ENCODE peak calls at places on chromosomes 5 and 9, in seven cellular contexts. R is sigmoid colon, A is transverse colon, K is suprapubic skin, V is uterus, U is HCT116, B is ovary. O is an unnamed sample.

GRCh38 chr5:181190711-181191525 is 14.1 kb downstream of the TRIM7 start:
- DNase-seq in R (peak; percentile 75), K (peak; percentile 79), U (no peak), A (peak; percentile 57), V (peak; percentile 61), B (peak; percentile 40), O (peak; percentile 91)

GRCh38 chr5:96651047-96651446 is 11.1 kb upstream of the CAST start:
- DNase-seq in R (no peak), A (no peak), V (no peak), U (no peak), K (no peak), B (no peak), O (no peak)

GRCh38 chr5:151675225-151675955 is 11.3 kb downstream of the SPARC start:
- DNase-seq in U (no peak), K (no peak), A (no peak), V (no peak), B (no peak), R (peak; percentile 41), O (no peak)

GRCh38 chr5:113218200-113218599 is 216.6 kb downstream of the TSSK1B start:
- DNase-seq in V (no peak), K (no peak), U (no peak), B (no peak), A (no peak), R (no peak), O (no peak)

GRCh38 chr9:135760465-135760864 is 58.5 kb downstream of the KCNT1 start:
- DNase-seq in K (no peak), U (no peak), B (no peak), R (no peak), V (no peak), A (no peak), O (no peak)

GRCh38 chr9:113231701-113232100 is 10.4 kb downstream of the SLC31A1 start:
- DNase-seq in R (no peak), V (no peak), B (no peak), A (no peak), K (no peak), U (no peak), O (no peak)

GRCh38 chr5:13558408-13558807 is 386.1 kb downstream of the DNAH5 start:
- DNase-seq in B (no peak), R (no peak), K (no peak), U (no peak), V (no peak), A (no peak), O (no peak)

GRCh38 chr5:139845846-139846681 is 50.5 kb downstream of the PSD2 start:
- DNase-seq in R (no peak), V (no peak), A (no peak), U (no peak), K (no peak), B (peak; percentile 13), O (peak; percentile 69)

GRCh38 chr5:138705007-138705406 is 48.2 kb upstream of the CTNNA1 start:
- DNase-seq in A (no peak), K (no peak), B (no peak), U (no peak), R (no peak), V (no peak), O (no peak)

GRCh38 chr5:87076931-87077330 is 190.8 kb upstream of the RASA1 start:
- DNase-seq in U (no peak), R (no peak), B (no peak), K (no peak), A (no peak), V (no peak), O (no peak)

GRCh38 chr5:67291671-67292070 is 95.1 kb upstream of the CD180 start:
- DNase-seq in K (no peak), R (no peak), B (no peak), A (no peak), V (no peak), U (no peak), O (no peak)

GRCh38 chr5:126597156-126597555 is 2.1 kb upstream of the ALDH7A1 start:
- DNase-seq in R (no peak), U (no peak), K (no peak), A (no peak), V (no peak), B (no peak), O (no peak)

GRCh38 chr9:138100711-138101349 is 223.2 kb downstream of the CACNA1B start:
- DNase-seq in V (peak; percentile 6), R (no peak), U (no peak), A (no peak), K (no peak), B (no peak), O (peak; percentile 47)

GRCh38 chr9:34379334-34380033 is 2.8 kb upstream of the MYORG start:
- DNase-seq in B (peak; percentile 83), R (peak; percentile 94), U (peak; percentile 77), V (peak; percentile 89), K (peak; percentile 92), A (peak; percentile 94), O (peak; percentile 96)

GRCh38 chr9:134032456-134033222 is 7.4 kb downstream of the BRD3OS start:
- DNase-seq in K (peak; percentile 46), A (no peak), U (no peak), B (no peak), R (peak; percentile 57), V (no peak), O (peak; percentile 73)
- H3K4me1 ChIP-seq in K (no peaks in the 10 kb centered on the region), A (no peaks in the 10 kb centered on the region), U (no peaks in the 10 kb centered on the region), B (no peaks in the 10 kb centered on the region), R (no peaks in the 10 kb centered on the region), V (no peaks in the 10 kb centered on the region), O (no peaks in the 10 kb centered on the region)

DNA sequence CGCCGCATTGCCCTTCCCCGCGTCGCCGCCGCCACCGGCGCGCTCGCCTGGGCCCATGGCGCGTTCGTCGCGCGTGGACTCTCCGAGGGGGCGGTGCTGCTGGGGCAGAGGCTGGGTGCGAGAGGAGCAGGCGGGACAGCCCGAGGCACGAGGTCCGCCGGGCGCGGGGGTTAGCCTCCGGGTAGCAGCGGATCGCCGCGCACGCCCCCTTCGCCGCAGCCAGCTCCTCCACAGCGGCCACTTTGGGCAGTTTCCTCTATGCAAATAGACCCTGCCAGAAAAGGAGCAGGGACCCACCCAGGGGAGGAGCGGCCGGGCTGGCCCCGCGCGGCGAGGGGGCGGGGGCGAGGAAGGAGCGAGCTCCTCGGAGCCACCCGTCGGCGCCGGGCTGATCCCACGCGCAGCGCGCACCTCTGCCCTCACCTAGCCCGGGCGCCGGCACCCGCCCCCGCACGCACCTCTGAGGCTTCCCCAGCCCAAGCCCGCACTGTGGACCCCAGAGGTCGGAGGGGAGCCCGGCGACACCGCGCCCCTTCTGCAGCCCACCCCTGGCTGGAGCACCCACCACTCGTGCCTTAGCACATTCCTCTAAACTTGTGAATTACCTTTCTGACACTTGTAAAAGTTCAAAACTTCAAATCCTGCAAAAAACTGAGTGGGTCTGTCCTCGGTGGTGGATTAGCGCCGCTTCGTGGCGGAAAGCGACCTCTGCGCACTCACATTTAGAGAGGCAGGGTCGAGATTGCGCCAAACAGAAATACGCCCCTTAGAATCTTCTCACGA is at the start of gene COL23A1:
- DNase-seq in A (peak; percentile 22), R (peak; percentile 77), U (no peak), B (no peak), V (peak; percentile 33), K (peak; percentile 62), O (peak; percentile 90)
- TF ChIP-seq POLR2A in A (no peak), R (no peak), U (no peak), B (no peak), V (no peak), K (no peak), O (no peak)

GRCh38 chr5:142314606-142315005 is 10.2 kb downstream of the SPRY4 start:
- DNase-seq in B (no peak), R (no peak), V (no peak), A (no peak), K (no peak), U (no peak), O (no peak)

GRCh38 chr5:142315231-142315900 is 9.5 kb downstream of the SPRY4 start:
- DNase-seq in U (no peak), K (no peak), R (no peak), B (no peak), V (no peak), A (no peak), O (no peak)

GRCh38 chr5:142316681-142317080 is 8.1 kb downstream of the SPRY4 start:
- DNase-seq in U (no peak), R (no peak), B (no peak), A (no peak), V (no peak), K (no peak), O (no peak)

GRCh38 chr5:142317173-142317572 is 7.6 kb downstream of the SPRY4 start:
- DNase-seq in V (no peak), K (no peak), R (no peak), A (no peak), U (no peak), B (no peak), O (no peak)

DNA sequence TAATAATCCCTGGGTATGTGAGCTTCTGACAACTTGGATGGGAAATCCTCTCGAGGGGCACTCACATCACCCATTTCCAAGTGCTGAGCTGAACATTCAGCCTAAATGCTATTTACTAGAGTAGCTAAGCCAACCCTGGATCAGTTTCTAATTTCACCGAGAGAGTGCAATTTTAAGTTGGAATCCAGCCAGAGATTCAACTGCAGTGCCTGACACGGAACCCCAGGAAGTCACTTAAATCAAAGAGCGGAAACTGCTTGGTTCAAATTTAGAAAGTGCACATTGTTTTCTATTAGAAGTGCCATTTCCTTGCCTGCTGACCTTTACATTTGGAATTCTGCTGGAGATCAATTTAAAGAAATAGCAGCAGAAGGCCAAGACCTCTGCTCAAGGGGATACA is 8.8 kb downstream of the SPRY4 start:
- DNase-seq in B (no peak), U (no peak), R (no peak), K (no peak), V (no peak), A (no peak), O (no peak)
- H3K4me1 ChIP-seq in B (no peaks in the 10 kb centered on the region), U (peaks cover 55% of the 10 kb centered on the region), R (no peaks in the 10 kb centered on the region), K (peaks cover 24% of the 10 kb centered on the region), V (no peaks in the 10 kb centered on the region), A (peaks cover 13% of the 10 kb centered on the region), O (peaks cover 85% of the 10 kb centered on the region)

DNA sequence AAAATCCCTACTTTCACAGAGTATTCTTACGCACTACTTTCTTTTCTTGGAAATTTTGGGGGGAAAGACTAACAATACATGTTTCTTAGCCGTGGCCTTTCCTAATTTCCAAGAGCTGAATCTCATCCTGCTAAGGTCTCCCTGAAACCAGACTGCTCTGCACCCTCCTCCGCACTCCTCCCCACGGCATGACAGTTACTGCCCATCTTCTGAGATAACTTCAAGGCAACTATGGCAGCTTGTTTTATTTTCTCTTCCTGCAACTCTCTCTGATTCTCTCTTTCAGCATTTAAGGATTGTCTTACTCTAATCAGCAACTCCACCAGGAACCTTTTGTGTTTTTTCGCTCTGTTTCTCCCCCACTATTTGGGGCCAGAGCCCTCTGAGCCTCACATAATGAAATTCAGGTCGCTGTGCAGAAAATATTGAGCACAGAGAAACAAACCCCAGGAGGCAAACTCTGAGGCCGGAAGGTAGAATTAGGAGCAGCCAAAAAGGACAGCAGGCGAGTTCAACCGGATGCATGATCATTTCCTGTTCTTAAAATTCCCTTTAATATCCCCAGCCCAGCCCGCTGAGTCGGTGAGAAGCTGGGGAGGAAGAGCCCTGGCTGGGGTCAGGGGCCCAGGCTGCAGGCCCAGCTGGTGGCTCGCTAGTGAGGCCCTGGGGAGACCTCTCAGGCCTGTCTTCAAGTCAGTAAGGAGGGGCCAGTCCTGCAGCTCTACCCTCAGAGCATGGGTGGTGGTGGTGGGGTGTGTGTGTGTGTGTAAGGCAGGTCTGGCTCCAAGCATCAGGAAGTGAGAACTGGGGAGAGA is 213.6 kb upstream of the S1PR3 start:
- DNase-seq in R (no peak), U (no peak), V (no peak), B (no peak), K (no peak), A (no peak), O (peak; percentile 81)
- TF ChIP-seq POLR2A in R (no peak), U (no peak), V (no peak), B (no peak), K (no peak), A (no peak), O (no peak)